ENCODE peak calls at places on chromosome 4, in seven cellular contexts. P is SK-N-SH, V is GM23248, Y is hepatocyte, O is mammary epithelial cell, G is IMR-90, B is H1. A is an unnamed sample. For H3K27me3, the result is how much of the 10 kb centered on the place peaks cover.

GRCh38 chr4:15955670-15956069 is 7.3 kb downstream of the FGFBP2 start:
- DNase-seq in P (no peak), V (peak), Y (no peak), O (no peak), G (peak), B (no peak), A (no peak)

GRCh38 chr4:77473509-77473908 is 132.1 kb upstream of the CXCL13 start:
- DNase-seq in P (peak), V (peak), Y (peak), O (no peak), G (peak), B (no peak), A (no peak)

GRCh38 chr4:76199664-76200211 is 13.9 kb downstream of the SCARB2 start:
- DNase-seq in P (no peak), V (no peak), Y (no peak), O (no peak), G (peak), B (no peak), A (no peak)

GRCh38 chr4:10413177-10413576 is 44.0 kb downstream of the ZNF518B start:
- DNase-seq in P (no peak), V (no peak), Y (no peak), O (no peak), G (no peak), B (no peak), A (no peak)

GRCh38 chr4:27350161-27350560 is 489.5 kb downstream of the STIM2 start:
- DNase-seq in P (no peak), V (peak), Y (no peak), O (peak), G (no peak), B (no peak), A (no peak)

GRCh38 chr4:108118505-108118904 is 50.2 kb downstream of the LEF1 start:
- DNase-seq in P (no peak), V (no peak), Y (peak), O (peak), G (no peak), B (no peak), A (no peak)

GRCh38 chr4:86927843-86928395 is 6.9 kb upstream of the AFF1 start:
- DNase-seq in P (no peak), V (peak), Y (peak), O (peak), G (peak), B (no peak), A (peak)

GRCh38 chr4:48090621-48091020 is 43.4 kb downstream of the TXK start:
- DNase-seq in P (no peak), V (no peak), Y (no peak), O (peak), G (no peak), B (no peak), A (no peak)

GRCh38 chr4:3387943-3388348 is 53.8 kb upstream of the HGFAC start:
- DNase-seq in P (peak), V (peak), Y (no peak), O (peak), G (peak), B (no peak), A (peak)

GRCh38 chr4:41611881-41612871 is 74.2 kb downstream of the LIMCH1 start:
- DNase-seq in P (peak), V (peak), Y (peak), O (peak), G (peak), B (no peak), A (no peak)

GRCh38 chr4:159010563-159011260 is 92.2 kb upstream of the RAPGEF2 start:
- DNase-seq in P (no peak), V (peak), Y (peak), O (peak), G (peak), B (no peak), A (no peak)

GRCh38 chr4:20288846-20289512 is 37.3 kb downstream of the SLIT2 start:
- DNase-seq in P (no peak), V (peak), Y (no peak), O (peak), G (peak), B (no peak), A (peak)

GRCh38 chr4:2407991-2408342 is 10.5 kb downstream of the ZFYVE28 start:
- DNase-seq in P (no peak), V (no peak), Y (no peak), O (no peak), G (no peak), B (no peak), A (no peak)

GRCh38 chr4:177264788-177265422 is 44.8 kb upstream of the NEIL3 start:
- DNase-seq in P (no peak), V (no peak), Y (no peak), O (no peak), G (no peak), B (no peak), A (no peak)

GRCh38 chr4:81905966-81906365 is 434.3 kb upstream of the RASGEF1B start:
- DNase-seq in P (no peak), V (no peak), Y (peak), O (no peak), G (no peak), B (no peak), A (no peak)

GRCh38 chr4:143558823-143559756 is 45.6 kb downstream of the SMARCA5 start:
- DNase-seq in P (peak), V (peak), Y (peak), O (peak), G (peak), B (peak), A (peak)

GRCh38 chr4:169314906-169315305 is 44.1 kb upstream of the SH3RF1 start:
- DNase-seq in P (peak), V (peak), Y (peak), O (peak), G (peak), B (no peak), A (no peak)

GRCh38 chr4:65789850-65790249 is 119.6 kb upstream of the EPHA5 start:
- DNase-seq in P (no peak), V (no peak), Y (no peak), O (no peak), G (no peak), B (no peak), A (no peak)

GRCh38 chr4:65789341-65789740 is 119.1 kb upstream of the EPHA5 start:
- DNase-seq in P (no peak), V (no peak), Y (no peak), O (no peak), G (no peak), B (no peak), A (no peak)

GRCh38 chr4:65791807-65792308 is 121.6 kb upstream of the EPHA5 start:
- DNase-seq in P (no peak), V (peak), Y (peak), O (peak), G (no peak), B (no peak), A (no peak)

DNA sequence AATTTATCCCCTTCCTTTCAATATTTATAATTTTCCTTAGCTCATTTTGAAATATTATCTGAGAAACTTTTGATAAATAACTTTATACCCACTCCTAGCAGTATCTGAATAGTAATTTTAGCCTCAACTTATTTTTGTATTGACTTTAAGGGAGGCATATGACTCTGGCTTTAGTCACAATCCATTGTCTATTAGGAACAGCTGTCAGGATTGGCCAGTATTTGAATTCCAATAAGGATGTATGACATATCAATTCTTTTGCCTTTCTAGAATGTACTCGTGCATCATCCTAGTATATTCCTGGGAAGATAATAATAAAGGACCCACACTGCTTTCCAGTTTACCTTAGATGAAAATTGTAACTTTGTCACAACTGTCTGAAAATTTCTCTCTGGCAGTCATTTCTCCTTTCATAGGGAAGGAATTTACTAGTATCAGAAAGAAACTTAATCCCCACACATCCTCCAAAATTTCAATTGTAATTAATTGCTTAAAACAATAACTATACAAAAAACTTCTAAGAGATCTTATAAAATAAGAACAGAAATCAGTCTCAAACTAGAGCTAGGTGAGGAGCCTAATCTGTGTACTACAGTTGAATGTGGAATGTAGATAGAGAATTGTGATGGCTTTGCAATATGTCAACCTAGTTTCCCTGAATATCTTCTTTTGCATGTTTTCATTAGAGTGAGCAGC is 121.0 kb upstream of the EPHA5 start:
- DNase-seq in P (no peak), V (no peak), Y (no peak), O (no peak), G (no peak), B (no peak), A (no peak)
- H3K4me2 ChIP-seq in P (no peak), V (no peak), Y (peak), O (peak), G (no peak), B (no peak), A (peak)

GRCh38 chr4:26136615-26137014 is 184.2 kb upstream of the RBPJ start:
- DNase-seq in P (no peak), V (no peak), Y (no peak), O (no peak), G (no peak), B (no peak), A (no peak)

GRCh38 chr4:26140150-26140898 is 180.5 kb upstream of the RBPJ start:
- DNase-seq in P (no peak), V (peak), Y (no peak), O (no peak), G (peak), B (no peak), A (peak)

GRCh38 chr4:26141101-26141830 is 179.5 kb upstream of the RBPJ start:
- DNase-seq in P (no peak), V (no peak), Y (peak), O (no peak), G (no peak), B (no peak), A (no peak)

GRCh38 chr4:26141916-26142638 is 178.7 kb upstream of the RBPJ start:
- DNase-seq in P (no peak), V (peak), Y (peak), O (no peak), G (peak), B (no peak), A (no peak)

GRCh38 chr4:26139310-26139924 is 181.4 kb upstream of the RBPJ start:
- DNase-seq in P (no peak), V (peak), Y (no peak), O (no peak), G (no peak), B (no peak), A (peak)
- H3K27me3 ChIP-seq in P (under half), V (under half), Y (under half), O (under half), G (under half), B (under half), A (under half)

DNA sequence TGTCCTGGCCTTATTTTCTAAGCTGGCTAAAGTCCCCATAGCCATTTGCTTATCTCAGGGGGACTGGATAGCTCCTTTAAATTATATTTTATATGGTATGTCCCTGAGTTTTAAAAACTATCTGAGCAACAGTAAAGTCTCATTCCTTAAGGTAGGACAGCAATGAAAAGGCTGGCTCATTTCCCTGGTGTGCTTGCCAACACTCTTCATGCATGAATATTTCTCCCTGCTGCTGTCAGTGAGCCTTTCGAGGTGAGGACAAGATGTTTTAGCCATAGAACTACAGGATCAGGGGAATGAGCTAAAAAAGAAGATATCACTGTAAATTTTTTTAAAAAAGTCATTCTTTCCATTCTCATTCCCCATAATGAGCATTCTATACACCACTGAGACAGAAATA is 427.3 kb upstream of the FAM241A start:
- DNase-seq in P (no peak), V (peak), Y (no peak), O (no peak), G (no peak), B (no peak), A (no peak)
- H2AFZ ChIP-seq in P (no peak), V (no peak), Y (no peak), O (no peak), G (no peak), B (no peak), A (no peak)

GRCh38 chr4:152684007-152684406 is 4.2 kb upstream of the TMEM154 start:
- DNase-seq in P (no peak), V (no peak), Y (no peak), O (no peak), G (no peak), B (no peak), A (no peak)

GRCh38 chr4:152682143-152682542 is 2.3 kb upstream of the TMEM154 start:
- DNase-seq in P (no peak), V (no peak), Y (no peak), O (no peak), G (no peak), B (no peak), A (no peak)

GRCh38 chr4:152678841-152679240 is 956 bp downstream of the TMEM154 start:
- DNase-seq in P (no peak), V (peak), Y (no peak), O (peak), G (no peak), B (no peak), A (no peak)

GRCh38 chr4:152679414-152680281 is at the start of gene TMEM154:
- DNase-seq in P (peak), V (peak), Y (peak), O (peak), G (peak), B (peak), A (peak)

DNA sequence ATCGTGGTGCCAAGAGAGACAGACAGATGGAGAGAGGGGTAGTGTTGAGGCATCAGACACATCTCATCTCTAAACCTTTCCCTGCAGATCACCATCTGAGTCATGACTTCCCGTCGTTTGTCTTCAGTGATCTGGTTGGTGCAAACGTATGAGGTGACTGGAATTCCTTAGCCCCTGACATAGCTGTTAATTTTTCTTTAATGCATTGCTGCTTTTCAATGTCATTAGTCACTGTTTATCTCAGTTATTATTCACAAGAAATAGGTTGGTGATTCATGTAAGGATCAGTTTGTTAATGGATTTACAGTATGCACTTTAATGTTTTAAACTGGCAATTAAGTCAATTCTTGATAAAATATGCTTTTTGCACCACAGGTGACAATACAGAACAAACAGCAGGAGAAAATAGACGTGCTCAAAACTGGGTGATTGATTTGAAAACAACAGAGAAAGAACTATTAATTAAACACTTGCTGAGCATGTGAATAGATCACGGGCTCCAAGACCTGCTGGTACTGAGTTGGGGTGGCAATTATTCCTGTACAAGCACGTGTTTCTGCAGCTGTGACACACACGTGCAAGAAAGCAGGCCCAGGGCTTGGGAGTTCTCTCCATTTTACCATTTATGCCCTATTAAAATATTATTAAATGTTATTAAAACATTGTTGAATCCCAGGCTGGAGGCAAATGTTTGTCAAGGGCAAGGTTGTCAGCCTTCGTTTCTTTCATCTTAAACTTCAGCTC is 1.4 kb upstream of the TMEM154 start:
- DNase-seq in P (no peak), V (peak), Y (no peak), O (peak), G (peak), B (no peak), A (peak)
- H3K4me2 ChIP-seq in P (no peak), V (peak), Y (no peak), O (peak), G (no peak), B (no peak), A (no peak)

GRCh38 chr4:54093609-54094240 is 6.2 kb upstream of the GSX2 start:
- DNase-seq in P (no peak), V (no peak), Y (no peak), O (no peak), G (no peak), B (no peak), A (no peak)

GRCh38 chr4:54090804-54091623 is 8.9 kb upstream of the GSX2 start:
- DNase-seq in P (peak), V (peak), Y (peak), O (peak), G (peak), B (no peak), A (peak)

GRCh38 chr4:54091637-54092404 is 8.1 kb upstream of the GSX2 start:
- DNase-seq in P (peak), V (peak), Y (peak), O (peak), G (peak), B (no peak), A (peak)

GRCh38 chr4:54092800-54093608 is 7.0 kb upstream of the GSX2 start:
- DNase-seq in P (no peak), V (no peak), Y (no peak), O (no peak), G (no peak), B (no peak), A (no peak)

DNA sequence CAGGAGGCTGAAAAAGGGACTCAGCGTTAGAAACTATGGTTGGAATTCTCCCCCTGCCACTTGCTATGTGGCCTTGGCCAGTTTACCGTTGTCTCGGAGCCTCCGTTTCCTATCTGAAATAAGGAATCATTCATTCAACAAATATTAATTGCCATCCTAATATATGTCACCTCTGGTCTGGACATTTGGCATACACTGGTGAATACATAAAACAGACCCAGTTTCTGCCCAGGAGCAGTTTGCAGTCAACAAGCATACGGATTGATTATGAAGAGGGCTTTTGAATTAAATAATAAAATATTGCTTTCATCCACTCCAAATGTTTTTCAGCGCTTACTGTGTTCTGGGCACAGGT is 7.6 kb upstream of the GSX2 start:
- DNase-seq in P (no peak), V (no peak), Y (no peak), O (no peak), G (no peak), B (no peak), A (no peak)
- H3K27me3 ChIP-seq in P (under half), V (under half), Y (half or more), O (under half), G (under half), B (half or more), A (under half)

GRCh38 chr4:56308384-56308783 is 78.9 kb downstream of the AASDH start:
- DNase-seq in P (no peak), V (no peak), Y (no peak), O (no peak), G (no peak), B (no peak), A (no peak)
- H2AFZ ChIP-seq in P (no peak), V (no peak), Y (no peak), O (no peak), G (no peak), B (no peak), A (no peak)

A was measured in osteoblast.